ENCODE peak calls at places on chromosomes 1 and 21, in six cellular contexts. N, K, T, G, F and Q are unnamed samples.

GRCh38 chr1:60989745-60990718 is 92.3 kb upstream of the NFIA start:
- DNase-seq in N (peak; percentile 96), K (peak; percentile 32), T (peak; percentile 64), G (peak; percentile 75), F (peak; percentile 57), Q (no peak)

GRCh38 chr1:187928288-187928687 is 1099.5 kb downstream of the PLA2G4A start:
- DNase-seq in N (peak; percentile 13), K (no peak), T (no peak), G (peak; percentile 73), F (no peak), Q (no peak)

GRCh38 chr1:178048426-178048825 is 45.5 kb upstream of the RASAL2 start:
- DNase-seq in N (peak; percentile 41), K (no peak), T (no peak), G (no peak), F (no peak), Q (no peak)

GRCh38 chr1:111275079-111275478 is 15.6 kb upstream of the CHIA start:
- DNase-seq in N (peak; percentile 97), K (no peak), T (peak; percentile 71), G (peak; percentile 8), F (peak; percentile 71), Q (no peak)

GRCh38 chr1:227170361-227171166 is 147.7 kb downstream of the CDC42BPA start:
- DNase-seq in N (peak; percentile 53), K (no peak), T (no peak), G (peak; percentile 10), F (no peak), Q (no peak)

GRCh38 chr1:74513396-74513795 is 985 bp upstream of the LRRC53 start:
- DNase-seq in N (no peak), K (no peak), T (no peak), G (no peak), F (no peak), Q (no peak)

GRCh38 chr1:40039245-40039756 is 1.2 kb upstream of the CAP1 start:
- DNase-seq in N (no peak), K (no peak), T (no peak), G (peak; percentile 68), F (no peak), Q (no peak)

GRCh38 chr1:151988405-151988851 is 5.2 kb downstream of the S100A10 start:
- DNase-seq in N (peak; percentile 83), K (no peak), T (no peak), G (peak; percentile 88), F (no peak), Q (no peak)

GRCh38 chr1:28247603-28248272 is 11.6 kb upstream of the SESN2 start:
- DNase-seq in N (no peak), K (no peak), T (no peak), G (no peak), F (no peak), Q (no peak)

GRCh38 chr1:36479505-36480051 is 3.1 kb downstream of the CSF3R start:
- DNase-seq in N (no peak), K (no peak), T (no peak), G (peak; percentile 31), F (no peak), Q (no peak)

GRCh38 chr1:187871177-187871576 is 1042.4 kb downstream of the PLA2G4A start:
- DNase-seq in N (no peak), K (no peak), T (no peak), G (no peak), F (no peak), Q (no peak)

GRCh38 chr1:88228153-88228552 is 455.9 kb upstream of the PKN2 start:
- DNase-seq in N (no peak), K (no peak), T (no peak), G (no peak), F (no peak), Q (no peak)
- TF ChIP-seq CTCF in N (peak; percentile 2), K (no peak), T (no peak), G (no peak), F (no peak), Q (peak; percentile 33)

DNA sequence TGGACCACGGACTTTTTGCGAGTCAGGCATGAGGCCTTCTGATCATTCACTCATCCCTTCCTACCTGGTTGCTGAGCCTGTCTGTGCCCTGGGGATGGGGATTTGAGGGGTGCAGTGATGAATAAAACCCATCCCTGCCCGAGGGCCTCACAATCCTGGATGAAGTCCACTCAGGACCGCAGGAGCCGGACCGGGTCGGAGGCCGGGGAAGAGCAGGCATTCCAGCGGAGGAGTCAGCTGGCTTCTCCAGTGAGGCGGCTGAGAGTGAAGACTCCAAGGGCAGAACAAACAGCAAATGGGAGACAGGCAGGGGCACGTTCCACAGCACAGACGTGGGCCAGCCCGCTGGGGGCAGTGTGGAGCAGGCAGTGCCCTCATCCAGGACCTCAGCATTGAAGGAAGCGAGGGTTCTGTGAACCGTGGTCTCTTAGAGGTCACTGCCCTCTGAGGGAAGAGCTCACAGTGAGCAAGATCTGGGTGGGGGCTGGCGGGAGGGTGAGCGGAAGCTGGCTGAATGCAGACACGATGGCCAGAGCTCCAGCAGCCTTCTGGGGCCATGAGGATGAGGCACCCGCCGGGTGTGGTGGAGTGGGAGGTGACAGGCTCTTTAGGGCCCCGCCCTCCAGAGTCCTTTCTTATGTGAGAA is 10.9 kb upstream of the LRRC3 start:
- DNase-seq in N (no peak), K (no peak), T (peak; percentile 9), G (no peak), F (no peak), Q (peak; percentile 42)
- TF ChIP-seq CTCF in N (no peak), K (no peak), T (no peak), G (peak; percentile 24), F (no peak), Q (peak; percentile 30)

DNA sequence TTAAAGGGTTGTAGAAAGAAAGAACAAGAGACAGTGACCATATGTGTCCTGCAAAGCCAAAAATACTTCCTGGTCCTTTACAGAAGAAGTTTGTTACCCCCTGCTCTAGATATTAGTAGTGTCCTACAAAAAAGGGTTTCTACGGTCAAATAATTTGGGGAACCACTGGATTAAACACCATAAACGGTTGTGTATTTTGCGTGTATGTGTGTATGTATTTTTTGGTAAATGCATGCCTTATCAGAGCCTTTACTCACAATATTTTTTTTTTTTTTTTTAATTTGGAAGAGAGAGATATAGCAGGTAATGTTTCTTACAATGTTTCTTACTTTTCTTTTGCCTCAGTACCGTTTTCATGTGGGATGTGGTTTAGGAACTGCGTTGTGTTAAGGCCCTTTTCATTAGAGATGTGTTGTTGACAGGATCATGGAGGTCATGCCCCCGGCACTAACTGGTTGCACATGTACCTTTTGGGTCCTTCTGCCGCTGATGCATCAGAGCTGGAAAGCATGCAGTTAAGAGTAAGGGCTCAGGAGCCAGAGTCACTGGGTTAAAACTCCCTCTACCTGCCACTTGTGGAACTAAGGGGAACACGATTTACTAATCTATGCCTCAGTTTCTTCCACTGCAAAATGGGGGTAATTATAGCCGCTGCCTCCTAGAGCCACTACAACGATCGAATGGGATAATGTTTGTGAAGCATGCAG is 234.6 kb upstream of the KAZN start:
- DNase-seq in N (peak; percentile 86), K (no peak), T (no peak), G (no peak), F (no peak), Q (no peak)
- TF ChIP-seq CTCF in N (no peak), K (no peak), T (no peak), G (peak; percentile 14), F (no peak), Q (no peak)

DNA sequence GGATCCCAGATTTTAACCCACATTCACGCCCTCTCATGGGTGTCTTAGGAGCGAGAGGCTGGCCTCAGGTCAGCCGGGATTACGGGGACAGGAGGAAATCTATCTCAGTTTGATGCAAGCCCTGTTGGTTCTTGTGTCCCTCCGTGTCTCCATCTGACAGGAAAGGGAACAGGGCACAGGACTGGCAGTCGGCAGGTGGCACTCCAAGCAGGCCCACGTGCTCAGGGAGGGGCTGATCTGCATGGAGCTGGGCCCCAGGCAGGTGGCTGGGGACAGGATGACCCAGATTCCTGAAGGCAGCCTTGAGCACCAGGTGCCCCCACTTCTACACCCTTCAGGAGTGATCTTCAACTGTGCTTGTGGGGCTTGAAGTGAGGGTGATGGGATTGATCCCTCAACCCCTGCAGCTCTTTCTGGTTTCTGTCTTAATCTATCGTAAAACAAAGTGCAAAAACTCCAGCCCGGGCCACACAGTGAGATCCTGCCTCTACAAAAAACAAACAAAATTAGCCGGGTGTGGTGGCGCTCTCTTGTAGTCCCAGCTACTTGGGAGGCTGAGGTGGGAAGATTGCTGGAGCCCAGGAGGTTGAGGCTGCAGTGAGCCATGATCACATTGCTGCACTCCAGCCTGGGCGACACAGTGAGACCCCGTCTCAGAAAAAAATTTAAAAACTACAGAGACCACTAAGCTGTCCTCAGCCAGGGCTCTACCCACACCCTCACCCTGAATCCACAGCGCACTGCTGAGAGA is 8.3 kb downstream of the PLEKHG5 start:
- DNase-seq in N (no peak), K (no peak), T (no peak), G (no peak), F (no peak), Q (no peak)
- TF ChIP-seq CTCF in N (no peak), K (no peak), T (no peak), G (no peak), F (no peak), Q (no peak)

GRCh38 chr1:38990746-38991637 is at the start of gene AKIRIN1:
- DNase-seq in N (peak; percentile 99), K (peak; percentile 98), T (peak; percentile 99), G (peak; percentile 98), F (peak; percentile 97), Q (peak; percentile 99)
- TF ChIP-seq CTCF in N (no peak), K (peak; percentile 36), T (peak; percentile 27), G (no peak), F (peak; percentile 22), Q (peak; percentile 33)

GRCh38 chr1:155267373-155267772 is 5.2 kb upstream of the SCAMP3 start:
- DNase-seq in N (no peak), K (no peak), T (no peak), G (no peak), F (no peak), Q (no peak)

GRCh38 chr1:155261401-155261887 is 716 bp downstream of the SCAMP3 start:
- DNase-seq in N (peak; percentile 14), K (no peak), T (no peak), G (no peak), F (no peak), Q (no peak)

GRCh38 chr1:155260276-155260675 is 1.9 kb downstream of the SCAMP3 start:
- DNase-seq in N (no peak), K (no peak), T (no peak), G (no peak), F (no peak), Q (no peak)

GRCh38 chr1:155263067-155263466 is 907 bp upstream of the SCAMP3 start:
- DNase-seq in N (no peak), K (no peak), T (no peak), G (no peak), F (no peak), Q (no peak)

GRCh38 chr1:155261888-155262673 is at the start of gene SCAMP3:
- DNase-seq in N (peak; percentile 99), K (peak; percentile 93), T (peak; percentile 94), G (peak; percentile 99), F (peak; percentile 98), Q (peak; percentile 95)
- TF ChIP-seq CTCF in N (no peak), K (peak; percentile 37), T (no peak), G (no peak), F (no peak), Q (peak; percentile 14)